ENCODE peak calls at places on chromosome 12, in five cellular contexts. U is stimulated activated CD8-positive, alpha-beta memory T cell treated with anti-CD3 and anti-CD28 coated beads, Interleukin-4, amount 100 ng/mL, for 1 hour; B is H7; Z is neural crest cell; R is AG20443. D is an unnamed sample.
A peak's percentile ranks its signal among the peaks of the same experiment; 100 is the strongest.

GRCh38 chr12:2960432-2960956 is 1.3 kb downstream of the TEAD4 start:
- DNase-seq in R (peak; percentile 61), B (no peak), U (no peak), Z (no peak), D (no peak)

GRCh38 chr12:102833687-102834435 is 83.2 kb downstream of the PAH start:
- DNase-seq in U (no peak), B (peak; percentile 49), R (peak; percentile 40), Z (peak; percentile 48), D (peak; percentile 25)

GRCh38 chr12:132488127-132489077 is 1.5 kb upstream of the FBRSL1 start:
- DNase-seq in U (no peak), R (no peak), Z (no peak), B (peak; percentile 76), D (no peak)

GRCh38 chr12:26551385-26551784 is 281.6 kb downstream of the ITPR2 start:
- DNase-seq in B (no peak), R (no peak), U (no peak), Z (no peak), D (no peak)

GRCh38 chr12:5567021-5567744 is 135.3 kb downstream of the NTF3 start:
- DNase-seq in B (no peak), Z (no peak), U (no peak), R (no peak), D (no peak)

GRCh38 chr12:42141981-42142606 is 2.6 kb downstream of the GXYLT1 start:
- DNase-seq in Z (no peak), U (no peak), R (no peak), B (no peak), D (no peak)

GRCh38 chr12:29428630-29429029 is 47.7 kb upstream of the ERGIC2 start:
- DNase-seq in U (no peak), B (no peak), R (peak; percentile 12), Z (no peak), D (no peak)

GRCh38 chr12:95286713-95287112 is 69.1 kb downstream of the VEZT start:
- DNase-seq in B (no peak), R (no peak), Z (no peak), U (no peak), D (no peak)

GRCh38 chr12:67006612-67007011 is 262.5 kb upstream of the CAND1 start:
- DNase-seq in B (no peak), U (no peak), R (no peak), Z (no peak), D (no peak)